ENCODE peak calls at places on chromosomes 16 and 17, in ten cellular contexts. One of them, this sample, is unnamed.
A peak's percentile ranks its signal among the peaks of the same experiment; 100 is the strongest.

GRCh38 chr17:73197141-73197540 is 4.3 kb downstream of the COG1 start:
- DNase-seq in endothelial cell: no peak
- DNase-seq in IMR-90: no peak
- DNase-seq in HFFc6: no peak
- DNase-seq in choroid plexus epithelial cell: no peak
- DNase-seq in fibroblast of the aortic adventitia: no peak
- DNase-seq in colonic mucosa: no peak
- DNase-seq in GM23338: no peak
- DNase-seq in AG09309: no peak
- DNase-seq in psoas muscle: no peak
- DNase-seq in this sample: no peak

GRCh38 chr17:79907855-79908254 is 68.6 kb upstream of the CBX4 start:
- DNase-seq in HFFc6: no peak
- DNase-seq in choroid plexus epithelial cell: peak; percentile 40
- DNase-seq in psoas muscle: no peak
- DNase-seq in fibroblast of the aortic adventitia: no peak
- DNase-seq in GM23338: no peak
- DNase-seq in AG09309: no peak
- DNase-seq in endothelial cell: no peak
- DNase-seq in colonic mucosa: peak; percentile 67
- DNase-seq in IMR-90: peak; percentile 10
- DNase-seq in this sample: no peak

GRCh38 chr16:50570808-50571598 is 22.8 kb downstream of the NKD1 start:
- DNase-seq in psoas muscle: no peak
- DNase-seq in HFFc6: no peak
- DNase-seq in colonic mucosa: no peak
- DNase-seq in GM23338: no peak
- DNase-seq in endothelial cell: no peak
- DNase-seq in AG09309: no peak
- DNase-seq in choroid plexus epithelial cell: no peak
- DNase-seq in fibroblast of the aortic adventitia: no peak
- DNase-seq in IMR-90: no peak
- DNase-seq in this sample: no peak

GRCh38 chr16:19555938-19556778 is 655 bp downstream of the VPS35L start:
- DNase-seq in HFFc6: peak; percentile 35
- DNase-seq in colonic mucosa: peak; percentile 29
- DNase-seq in choroid plexus epithelial cell: peak; percentile 37
- DNase-seq in IMR-90: peak; percentile 26
- DNase-seq in AG09309: no peak
- DNase-seq in psoas muscle: no peak
- DNase-seq in fibroblast of the aortic adventitia: peak; percentile 30
- DNase-seq in endothelial cell: peak; percentile 53
- DNase-seq in GM23338: peak; percentile 94
- DNase-seq in this sample: no peak

GRCh38 chr17:79531696-79532095 is 79.2 kb downstream of the RBFOX3 start:
- DNase-seq in HFFc6: no peak
- DNase-seq in endothelial cell: no peak
- DNase-seq in fibroblast of the aortic adventitia: no peak
- DNase-seq in IMR-90: no peak
- DNase-seq in AG09309: no peak
- DNase-seq in GM23338: no peak
- DNase-seq in psoas muscle: no peak
- DNase-seq in colonic mucosa: no peak
- DNase-seq in choroid plexus epithelial cell: no peak
- DNase-seq in this sample: no peak

GRCh38 chr17:81345211-81346089 is 49.8 kb upstream of the BAHCC1 start:
- DNase-seq in endothelial cell: peak; percentile 90
- DNase-seq in choroid plexus epithelial cell: peak; percentile 92
- DNase-seq in fibroblast of the aortic adventitia: peak; percentile 88
- DNase-seq in AG09309: peak; percentile 46
- DNase-seq in IMR-90: peak; percentile 87
- DNase-seq in GM23338: peak; percentile 78
- DNase-seq in psoas muscle: peak; percentile 94
- DNase-seq in colonic mucosa: peak; percentile 83
- DNase-seq in HFFc6: peak; percentile 93
- DNase-seq in this sample: peak; percentile 78

GRCh38 chr17:45277216-45277849 is 15.4 kb upstream of the SPATA32 start:
- DNase-seq in choroid plexus epithelial cell: peak; percentile 97
- DNase-seq in psoas muscle: peak; percentile 92
- DNase-seq in AG09309: peak; percentile 63
- DNase-seq in colonic mucosa: peak; percentile 94
- DNase-seq in GM23338: peak; percentile 98
- DNase-seq in IMR-90: peak; percentile 91
- DNase-seq in endothelial cell: peak; percentile 90
- DNase-seq in HFFc6: peak; percentile 80
- DNase-seq in fibroblast of the aortic adventitia: peak; percentile 94
- DNase-seq in this sample: peak; percentile 91

GRCh38 chr17:79556263-79556662 is 54.6 kb downstream of the RBFOX3 start:
- DNase-seq in GM23338: no peak
- DNase-seq in choroid plexus epithelial cell: no peak
- DNase-seq in AG09309: no peak
- DNase-seq in HFFc6: no peak
- DNase-seq in colonic mucosa: no peak
- DNase-seq in IMR-90: no peak
- DNase-seq in endothelial cell: no peak
- DNase-seq in fibroblast of the aortic adventitia: no peak
- DNase-seq in psoas muscle: no peak
- DNase-seq in this sample: no peak

GRCh38 chr17:19752216-19753048 is 4.3 kb upstream of the ALDH3A1 start:
- DNase-seq in HFFc6: no peak
- DNase-seq in fibroblast of the aortic adventitia: no peak
- DNase-seq in IMR-90: no peak
- DNase-seq in colonic mucosa: no peak
- DNase-seq in AG09309: no peak
- DNase-seq in psoas muscle: no peak
- DNase-seq in choroid plexus epithelial cell: no peak
- DNase-seq in GM23338: no peak
- DNase-seq in endothelial cell: no peak
- DNase-seq in this sample: no peak

GRCh38 chr17:79027274-79027924 is 3.4 kb downstream of the C1QTNF1 start:
- DNase-seq in IMR-90: no peak
- DNase-seq in HFFc6: no peak
- DNase-seq in psoas muscle: no peak
- DNase-seq in colonic mucosa: no peak
- DNase-seq in GM23338: no peak
- DNase-seq in fibroblast of the aortic adventitia: no peak
- DNase-seq in choroid plexus epithelial cell: no peak
- DNase-seq in endothelial cell: no peak
- DNase-seq in AG09309: no peak
- DNase-seq in this sample: no peak

GRCh38 chr17:47305302-47305923 is 18.3 kb upstream of the EFCAB13 start:
- DNase-seq in IMR-90: peak; percentile 93
- DNase-seq in HFFc6: peak; percentile 90
- DNase-seq in AG09309: peak; percentile 84
- DNase-seq in fibroblast of the aortic adventitia: peak; percentile 95
- DNase-seq in choroid plexus epithelial cell: peak; percentile 95
- DNase-seq in psoas muscle: no peak
- DNase-seq in colonic mucosa: no peak
- DNase-seq in endothelial cell: no peak
- DNase-seq in GM23338: no peak
- DNase-seq in this sample: no peak

GRCh38 chr17:48542956-48543853 is 1.7 kb downstream of the HOXB2 start:
- DNase-seq in psoas muscle: peak; percentile 62
- DNase-seq in choroid plexus epithelial cell: peak; percentile 19
- DNase-seq in HFFc6: no peak
- DNase-seq in IMR-90: peak; percentile 67
- DNase-seq in colonic mucosa: peak; percentile 62
- DNase-seq in AG09309: no peak
- DNase-seq in GM23338: peak; percentile 72
- DNase-seq in fibroblast of the aortic adventitia: peak; percentile 54
- DNase-seq in endothelial cell: peak; percentile 61
- DNase-seq in this sample: peak; percentile 75

GRCh38 chr17:5248821-5249479 is 14.3 kb upstream of the SCIMP start:
- DNase-seq in psoas muscle: no peak
- DNase-seq in colonic mucosa: no peak
- DNase-seq in choroid plexus epithelial cell: peak; percentile 58
- DNase-seq in HFFc6: no peak
- DNase-seq in fibroblast of the aortic adventitia: no peak
- DNase-seq in IMR-90: no peak
- DNase-seq in GM23338: peak; percentile 48
- DNase-seq in endothelial cell: no peak
- DNase-seq in AG09309: no peak
- DNase-seq in this sample: no peak

GRCh38 chr16:29117631-29118030 is 132.8 kb downstream of the LAT start:
- DNase-seq in IMR-90: no peak
- DNase-seq in colonic mucosa: no peak
- DNase-seq in AG09309: no peak
- DNase-seq in HFFc6: no peak
- DNase-seq in psoas muscle: no peak
- DNase-seq in GM23338: no peak
- DNase-seq in choroid plexus epithelial cell: no peak
- DNase-seq in fibroblast of the aortic adventitia: no peak
- DNase-seq in endothelial cell: no peak
- DNase-seq in this sample: no peak

DNA sequence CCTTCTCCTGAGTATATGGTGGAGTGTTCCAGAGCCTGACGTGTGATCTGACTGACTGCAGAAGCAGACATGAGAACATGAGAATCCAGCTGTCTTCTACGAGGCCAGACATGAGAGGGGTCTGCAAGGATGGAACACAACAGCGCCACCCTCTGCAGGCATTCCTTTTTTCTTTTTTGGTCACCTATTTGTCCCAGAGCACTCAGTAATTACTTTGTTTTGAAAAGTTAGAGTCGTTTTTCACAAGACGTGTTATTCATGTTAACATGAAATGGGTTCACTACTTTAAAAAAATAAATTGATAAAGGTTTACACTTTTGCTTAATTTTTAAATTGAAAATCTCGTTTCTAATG is 43.8 kb upstream of the ATP2A3 start:
- DNase-seq in choroid plexus epithelial cell: peak; percentile 22
- DNase-seq in GM23338: peak; percentile 41
- DNase-seq in HFFc6: no peak
- DNase-seq in AG09309: no peak
- DNase-seq in IMR-90: peak; percentile 36
- DNase-seq in endothelial cell: peak; percentile 15
- DNase-seq in colonic mucosa: no peak
- DNase-seq in fibroblast of the aortic adventitia: no peak
- DNase-seq in psoas muscle: no peak
- DNase-seq in this sample: no peak
- TF ChIP-seq CTCF in choroid plexus epithelial cell: peak; percentile 39
- TF ChIP-seq CTCF in GM23338: peak; percentile 69
- TF ChIP-seq CTCF in HFFc6: peak; percentile 45
- TF ChIP-seq CTCF in AG09309: no peak
- TF ChIP-seq CTCF in IMR-90: peak; percentile 35
- TF ChIP-seq CTCF in endothelial cell: peak; percentile 35
- TF ChIP-seq CTCF in colonic mucosa: no peak
- TF ChIP-seq CTCF in fibroblast of the aortic adventitia: no peak
- TF ChIP-seq CTCF in psoas muscle: no peak
- TF ChIP-seq CTCF in this sample: no peak

DNA sequence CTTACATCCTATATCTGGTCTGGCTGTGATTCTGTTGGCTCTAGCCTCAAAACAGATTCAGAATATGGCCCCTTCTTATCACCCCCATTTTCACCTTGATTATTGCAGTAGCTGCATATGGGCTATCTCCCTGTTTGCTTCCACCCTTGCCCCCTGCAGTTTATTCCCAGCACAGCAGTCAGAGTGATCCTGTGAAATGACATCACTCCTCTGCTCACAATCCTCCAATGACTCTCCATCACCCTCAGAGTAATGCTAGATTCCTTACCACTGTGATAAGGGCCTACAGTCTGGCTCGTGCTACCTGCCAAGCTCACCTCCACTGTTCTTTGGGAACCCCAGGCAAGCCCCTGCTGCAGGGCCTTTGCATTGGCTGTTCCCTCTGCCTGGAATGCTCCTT is 92.5 kb downstream of the ASIC2 start:
- DNase-seq in GM23338: peak; percentile 56
- DNase-seq in IMR-90: peak; percentile 20
- DNase-seq in colonic mucosa: no peak
- DNase-seq in AG09309: no peak
- DNase-seq in psoas muscle: no peak
- DNase-seq in endothelial cell: peak; percentile 17
- DNase-seq in HFFc6: no peak
- DNase-seq in choroid plexus epithelial cell: no peak
- DNase-seq in fibroblast of the aortic adventitia: no peak
- DNase-seq in this sample: peak; percentile 31
- TF ChIP-seq CTCF in GM23338: peak; percentile 31
- TF ChIP-seq CTCF in IMR-90: peak; percentile 37
- TF ChIP-seq CTCF in colonic mucosa: no peak
- TF ChIP-seq CTCF in AG09309: no peak
- TF ChIP-seq CTCF in psoas muscle: no peak
- TF ChIP-seq CTCF in endothelial cell: no peak
- TF ChIP-seq CTCF in HFFc6: no peak
- TF ChIP-seq CTCF in choroid plexus epithelial cell: no peak
- TF ChIP-seq CTCF in fibroblast of the aortic adventitia: no peak
- TF ChIP-seq CTCF in this sample: peak; percentile 38

GRCh38 chr16:75622762-75623605 is at the start of gene ADAT1:
- DNase-seq in HFFc6: peak; percentile 97
- DNase-seq in choroid plexus epithelial cell: peak; percentile 99
- DNase-seq in IMR-90: peak; percentile 98
- DNase-seq in colonic mucosa: peak; percentile 99
- DNase-seq in AG09309: peak; percentile 77
- DNase-seq in fibroblast of the aortic adventitia: peak; percentile 97
- DNase-seq in psoas muscle: peak; percentile 98
- DNase-seq in endothelial cell: peak; percentile 97
- DNase-seq in GM23338: peak; percentile 100
- DNase-seq in this sample: peak; percentile 98

GRCh38 chr16:75620326-75621169 is 2.5 kb downstream of the ADAT1 start:
- DNase-seq in GM23338: no peak
- DNase-seq in IMR-90: no peak
- DNase-seq in AG09309: no peak
- DNase-seq in HFFc6: no peak
- DNase-seq in psoas muscle: no peak
- DNase-seq in colonic mucosa: no peak
- DNase-seq in fibroblast of the aortic adventitia: no peak
- DNase-seq in endothelial cell: no peak
- DNase-seq in choroid plexus epithelial cell: no peak
- DNase-seq in this sample: no peak

GRCh38 chr16:75624921-75625334 is 1.8 kb upstream of the ADAT1 start:
- DNase-seq in fibroblast of the aortic adventitia: peak; percentile 81
- DNase-seq in HFFc6: peak; percentile 33
- DNase-seq in IMR-90: peak; percentile 63
- DNase-seq in endothelial cell: no peak
- DNase-seq in colonic mucosa: no peak
- DNase-seq in AG09309: no peak
- DNase-seq in choroid plexus epithelial cell: peak; percentile 52
- DNase-seq in psoas muscle: no peak
- DNase-seq in GM23338: no peak
- DNase-seq in this sample: no peak

GRCh38 chr16:75618782-75619181 is 4.3 kb downstream of the ADAT1 start:
- DNase-seq in choroid plexus epithelial cell: no peak
- DNase-seq in IMR-90: no peak
- DNase-seq in colonic mucosa: no peak
- DNase-seq in AG09309: no peak
- DNase-seq in HFFc6: no peak
- DNase-seq in fibroblast of the aortic adventitia: no peak
- DNase-seq in endothelial cell: no peak
- DNase-seq in psoas muscle: no peak
- DNase-seq in GM23338: no peak
- DNase-seq in this sample: no peak

GRCh38 chr16:75621170-75621477 is 2.0 kb downstream of the ADAT1 start:
- DNase-seq in choroid plexus epithelial cell: peak; percentile 71
- DNase-seq in fibroblast of the aortic adventitia: peak; percentile 64
- DNase-seq in colonic mucosa: no peak
- DNase-seq in AG09309: no peak
- DNase-seq in HFFc6: peak; percentile 16
- DNase-seq in endothelial cell: no peak
- DNase-seq in IMR-90: peak; percentile 55
- DNase-seq in psoas muscle: no peak
- DNase-seq in GM23338: peak; percentile 51
- DNase-seq in this sample: no peak
- TF ChIP-seq CTCF in choroid plexus epithelial cell: peak; percentile 66
- TF ChIP-seq CTCF in fibroblast of the aortic adventitia: peak; percentile 76
- TF ChIP-seq CTCF in colonic mucosa: peak; percentile 39
- TF ChIP-seq CTCF in AG09309: peak; percentile 61
- TF ChIP-seq CTCF in HFFc6: peak; percentile 67
- TF ChIP-seq CTCF in endothelial cell: no peak
- TF ChIP-seq CTCF in IMR-90: peak; percentile 59
- TF ChIP-seq CTCF in psoas muscle: peak; percentile 28
- TF ChIP-seq CTCF in GM23338: peak; percentile 64
- TF ChIP-seq CTCF in this sample: no peak

GRCh38 chr16:78227855-78228254 is 128.4 kb downstream of the WWOX start:
- DNase-seq in colonic mucosa: no peak
- DNase-seq in fibroblast of the aortic adventitia: no peak
- DNase-seq in AG09309: no peak
- DNase-seq in endothelial cell: no peak
- DNase-seq in HFFc6: no peak
- DNase-seq in GM23338: peak; percentile 64
- DNase-seq in choroid plexus epithelial cell: no peak
- DNase-seq in IMR-90: no peak
- DNase-seq in psoas muscle: no peak
- DNase-seq in this sample: peak; percentile 27
- TF ChIP-seq CTCF in colonic mucosa: no peak
- TF ChIP-seq CTCF in fibroblast of the aortic adventitia: no peak
- TF ChIP-seq CTCF in AG09309: no peak
- TF ChIP-seq CTCF in endothelial cell: no peak
- TF ChIP-seq CTCF in HFFc6: no peak
- TF ChIP-seq CTCF in GM23338: peak; percentile 75
- TF ChIP-seq CTCF in choroid plexus epithelial cell: no peak
- TF ChIP-seq CTCF in IMR-90: peak; percentile 14
- TF ChIP-seq CTCF in psoas muscle: peak; percentile 36
- TF ChIP-seq CTCF in this sample: no peak

This sample was measured in glutamatergic neuron.